ENCODE peak calls at places on chromosomes 13 and 19, in nine cellular contexts. G is effector CD4-positive, alpha-beta T cell; B is NCI-H1092; Y is MCF 10A; Q is activated CD4-positive, CD25-positive, alpha-beta regulatory T cell; J is caudate nucleus; F is OCI-M1; X is NCI-H1105 treated with DMSO at 0.1 percent for 48 hours; Z is neural crest cell. T is an unnamed sample.

GRCh38 chr13:108835082-108835481 is 205.7 kb downstream of the MYO16 start:
- DNase-seq in Y (no peak), Z (no peak), Q (no peak), G (no peak), B (no peak), X (peak), F (no peak), J (no peak), T (no peak)

GRCh38 chr19:5281588-5281987 is 59.0 kb downstream of the PTPRS start:
- DNase-seq in B (no peak), Q (no peak), Y (no peak), G (no peak), Z (no peak), J (no peak), F (no peak), X (no peak), T (no peak)

GRCh38 chr13:59906413-59907027 is 257.2 kb downstream of the DIAPH3 start:
- DNase-seq in F (peak), X (peak), B (no peak), G (no peak), J (no peak), Y (peak), Z (no peak), Q (no peak), T (peak)

GRCh38 chr19:1856698-1857603 is 6.4 kb downstream of the KLF16 start:
- DNase-seq in Z (no peak), Q (no peak), Y (peak), F (peak), G (no peak), B (no peak), X (no peak), J (peak), T (peak)

GRCh38 chr13:82829040-82829439 is 1053.2 kb downstream of the SLITRK1 start:
- DNase-seq in Y (no peak), G (no peak), F (no peak), B (no peak), J (no peak), X (no peak), Z (no peak), Q (no peak), T (no peak)

GRCh38 chr13:46684287-46685001 is 112.5 kb downstream of the ESD start:
- DNase-seq in Y (no peak), G (no peak), B (no peak), F (peak), Q (no peak), X (no peak), J (no peak), Z (no peak), T (peak)

GRCh38 chr13:89783221-89783755 is 1564.2 kb upstream of the MIR17HG start:
- DNase-seq in Q (no peak), Z (no peak), J (no peak), Y (no peak), B (no peak), F (no peak), G (no peak), X (no peak), T (no peak)

GRCh38 chr13:46571189-46571901 is 18.4 kb downstream of the LRCH1 start:
- DNase-seq in F (no peak), Q (no peak), X (no peak), Y (no peak), Z (no peak), G (no peak), J (no peak), B (peak), T (no peak)

GRCh38 chr19:39645800-39646411 is 9.8 kb upstream of the LGALS16 start:
- DNase-seq in Z (peak), G (no peak), F (peak), B (no peak), X (no peak), J (no peak), Q (no peak), Y (peak), T (no peak)

GRCh38 chr13:98284677-98285076 is 107.6 kb upstream of the RNF113B start:
- DNase-seq in Z (no peak), F (no peak), J (no peak), Q (no peak), Y (no peak), B (peak), G (no peak), X (peak), T (no peak)

GRCh38 chr19:38691938-38692457 is 44.5 kb downstream of the ACTN4 start:
- DNase-seq in Z (no peak), F (no peak), Q (no peak), G (no peak), Y (peak), J (no peak), B (no peak), X (no peak), T (no peak)

GRCh38 chr19:33868821-33869412 is 72.2 kb downstream of the KCTD15 start:
- DNase-seq in G (no peak), Y (peak), X (no peak), B (no peak), J (peak), Q (no peak), F (no peak), Z (no peak), T (peak)

GRCh38 chr19:55253842-55254624 is 4.8 kb downstream of the PPP6R1 start:
- DNase-seq in Q (peak), X (no peak), F (no peak), B (peak), Y (no peak), J (no peak), Z (no peak), G (peak), T (no peak)